ENCODE peak calls at places on chromosomes 2 and 18, in seven cellular contexts. One of them, this sample, is unnamed.

GRCh38 chr18:75525331-75525730 is 97.8 kb upstream of the SMIM21 start:
- DNase-seq in glomerular endothelial cell: no peak
- DNase-seq in GM20000: no peak
- DNase-seq in GM23248: no peak
- DNase-seq in stimulated activated CD4-positive, alpha-beta T cell treated with anti-CD3 and anti-CD28 coated beads, Interleukin-4, amount 100 ng/mL, for 24 hours: no peak
- DNase-seq in Caco-2: no peak
- DNase-seq in EL: no peak
- DNase-seq in this sample: no peak

GRCh38 chr18:73249030-73249429 is 381.2 kb upstream of the NETO1 start:
- DNase-seq in stimulated activated CD4-positive, alpha-beta T cell treated with anti-CD3 and anti-CD28 coated beads, Interleukin-4, amount 100 ng/mL, for 24 hours: no peak
- DNase-seq in glomerular endothelial cell: no peak
- DNase-seq in EL: no peak
- DNase-seq in GM23248: no peak
- DNase-seq in GM20000: no peak
- DNase-seq in Caco-2: no peak
- DNase-seq in this sample: no peak

GRCh38 chr2:156329031-156329921 is 3.2 kb downstream of the NR4A2 start:
- DNase-seq in glomerular endothelial cell: no peak
- DNase-seq in GM20000: peak; percentile 15
- DNase-seq in EL: no peak
- DNase-seq in Caco-2: no peak
- DNase-seq in GM23248: no peak
- DNase-seq in stimulated activated CD4-positive, alpha-beta T cell treated with anti-CD3 and anti-CD28 coated beads, Interleukin-4, amount 100 ng/mL, for 24 hours: no peak
- DNase-seq in this sample: no peak

GRCh38 chr2:133937669-133938068 is 316.2 kb upstream of the MGAT5 start:
- DNase-seq in stimulated activated CD4-positive, alpha-beta T cell treated with anti-CD3 and anti-CD28 coated beads, Interleukin-4, amount 100 ng/mL, for 24 hours: no peak
- DNase-seq in GM20000: no peak
- DNase-seq in Caco-2: no peak
- DNase-seq in glomerular endothelial cell: no peak
- DNase-seq in EL: peak; percentile 1
- DNase-seq in GM23248: no peak
- DNase-seq in this sample: no peak

GRCh38 chr18:28804512-28805214 is 627.7 kb upstream of the CDH2 start:
- DNase-seq in EL: no peak
- DNase-seq in glomerular endothelial cell: no peak
- DNase-seq in GM20000: no peak
- DNase-seq in GM23248: no peak
- DNase-seq in stimulated activated CD4-positive, alpha-beta T cell treated with anti-CD3 and anti-CD28 coated beads, Interleukin-4, amount 100 ng/mL, for 24 hours: no peak
- DNase-seq in Caco-2: no peak
- DNase-seq in this sample: no peak

GRCh38 chr2:160338891-160339290 is 138.8 kb upstream of the ITGB6 start:
- DNase-seq in Caco-2: no peak
- DNase-seq in glomerular endothelial cell: no peak
- DNase-seq in GM20000: no peak
- DNase-seq in EL: no peak
- DNase-seq in stimulated activated CD4-positive, alpha-beta T cell treated with anti-CD3 and anti-CD28 coated beads, Interleukin-4, amount 100 ng/mL, for 24 hours: no peak
- DNase-seq in GM23248: peak; percentile 64
- DNase-seq in this sample: no peak

GRCh38 chr18:60812921-60813320 is 440.3 kb upstream of the MC4R start:
- DNase-seq in EL: no peak
- DNase-seq in GM20000: no peak
- DNase-seq in glomerular endothelial cell: no peak
- DNase-seq in stimulated activated CD4-positive, alpha-beta T cell treated with anti-CD3 and anti-CD28 coated beads, Interleukin-4, amount 100 ng/mL, for 24 hours: no peak
- DNase-seq in GM23248: no peak
- DNase-seq in Caco-2: no peak
- DNase-seq in this sample: no peak

GRCh38 chr18:58466636-58467205 is 162.2 kb downstream of the ALPK2 start:
- DNase-seq in stimulated activated CD4-positive, alpha-beta T cell treated with anti-CD3 and anti-CD28 coated beads, Interleukin-4, amount 100 ng/mL, for 24 hours: no peak
- DNase-seq in GM23248: no peak
- DNase-seq in glomerular endothelial cell: no peak
- DNase-seq in GM20000: no peak
- DNase-seq in EL: no peak
- DNase-seq in Caco-2: no peak
- DNase-seq in this sample: no peak

This sample was measured in upper lobe of left lung.